ENCODE peak calls at places on chromosomes 12 and 14, in four cellular contexts. One of them, this sample, is unnamed. For H3K4me1, the result is how much of the 10 kb centered on the place peaks cover.

GRCh38 chr12:131137836-131138637 is 184.3 kb downstream of the ADGRD1 start:
- DNase-seq in tibial artery: no peak
- DNase-seq in HCT116: no peak
- DNase-seq in esophagus squamous epithelium: no peak
- DNase-seq in this sample: no peak

GRCh38 chr12:62767506-62767905 is 167.4 kb downstream of the PPM1H start:
- DNase-seq in tibial artery: no peak
- DNase-seq in HCT116: no peak
- DNase-seq in esophagus squamous epithelium: no peak
- DNase-seq in this sample: no peak

GRCh38 chr14:34021096-34021495 is 70.2 kb upstream of the EGLN3 start:
- DNase-seq in tibial artery: no peak
- DNase-seq in HCT116: no peak
- DNase-seq in esophagus squamous epithelium: no peak
- DNase-seq in this sample: no peak

GRCh38 chr14:73786632-73786941 is 65.0 kb upstream of the PTGR2 start:
- DNase-seq in tibial artery: no peak
- DNase-seq in HCT116: no peak
- DNase-seq in esophagus squamous epithelium: no peak
- DNase-seq in this sample: peak

GRCh38 chr14:47365248-47365647 is 310.2 kb downstream of the MDGA2 start:
- DNase-seq in tibial artery: no peak
- DNase-seq in HCT116: no peak
- DNase-seq in esophagus squamous epithelium: no peak
- DNase-seq in this sample: no peak

GRCh38 chr14:64718762-64719161 is 14.5 kb downstream of the PLEKHG3 start:
- DNase-seq in tibial artery: no peak
- DNase-seq in HCT116: no peak
- DNase-seq in esophagus squamous epithelium: no peak
- DNase-seq in this sample: no peak

GRCh38 chr14:65290830-65291229 is 121.7 kb upstream of the FUT8 start:
- DNase-seq in tibial artery: no peak
- DNase-seq in HCT116: peak
- DNase-seq in esophagus squamous epithelium: no peak
- DNase-seq in this sample: no peak

GRCh38 chr12:1993871-1994371 is 10.3 kb downstream of the DCP1B start:
- DNase-seq in tibial artery: no peak
- DNase-seq in HCT116: no peak
- DNase-seq in esophagus squamous epithelium: no peak
- DNase-seq in this sample: no peak

GRCh38 chr14:34078117-34078743 is 127.4 kb upstream of the EGLN3 start:
- DNase-seq in tibial artery: no peak
- DNase-seq in HCT116: no peak
- DNase-seq in esophagus squamous epithelium: no peak
- DNase-seq in this sample: no peak

GRCh38 chr12:65832217-65832616 is 7.9 kb downstream of the HMGA2 start:
- DNase-seq in tibial artery: no peak
- DNase-seq in HCT116: no peak
- DNase-seq in esophagus squamous epithelium: no peak
- DNase-seq in this sample: no peak

DNA sequence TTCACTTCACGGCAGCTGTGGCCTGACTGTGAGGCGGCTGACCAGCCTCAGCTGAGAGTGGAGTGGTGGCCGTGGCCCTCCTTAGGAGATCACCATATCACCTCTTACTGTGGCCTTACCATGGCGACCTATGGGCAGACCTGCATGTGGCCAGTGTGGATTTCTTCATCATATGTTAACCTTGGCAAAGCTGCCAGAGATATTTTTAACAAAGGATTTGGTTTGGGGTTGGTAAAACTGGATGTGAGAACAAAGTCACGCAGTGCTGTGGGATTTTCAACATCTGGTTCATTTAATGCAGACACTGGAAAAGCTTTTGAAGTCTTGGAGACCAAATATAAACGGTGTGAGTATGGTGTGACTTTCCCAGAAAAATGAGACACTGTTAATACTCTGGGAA is 46.9 kb downstream of the KLRG1 start:
- DNase-seq in tibial artery: no peak
- DNase-seq in HCT116: no peak
- DNase-seq in esophagus squamous epithelium: no peak
- DNase-seq in this sample: no peak
- H3K4me1 ChIP-seq in tibial artery: under half
- H3K4me1 ChIP-seq in HCT116: under half
- H3K4me1 ChIP-seq in esophagus squamous epithelium: under half
- H3K4me1 ChIP-seq in this sample: under half

GRCh38 chr12:75786071-75786470 is 245.5 kb downstream of the PHLDA1 start:
- DNase-seq in tibial artery: no peak
- DNase-seq in HCT116: no peak
- DNase-seq in esophagus squamous epithelium: no peak
- DNase-seq in this sample: no peak
- H3K27ac ChIP-seq in tibial artery: no peak
- H3K27ac ChIP-seq in HCT116: peak
- H3K27ac ChIP-seq in esophagus squamous epithelium: no peak
- H3K27ac ChIP-seq in this sample: no peak

DNA sequence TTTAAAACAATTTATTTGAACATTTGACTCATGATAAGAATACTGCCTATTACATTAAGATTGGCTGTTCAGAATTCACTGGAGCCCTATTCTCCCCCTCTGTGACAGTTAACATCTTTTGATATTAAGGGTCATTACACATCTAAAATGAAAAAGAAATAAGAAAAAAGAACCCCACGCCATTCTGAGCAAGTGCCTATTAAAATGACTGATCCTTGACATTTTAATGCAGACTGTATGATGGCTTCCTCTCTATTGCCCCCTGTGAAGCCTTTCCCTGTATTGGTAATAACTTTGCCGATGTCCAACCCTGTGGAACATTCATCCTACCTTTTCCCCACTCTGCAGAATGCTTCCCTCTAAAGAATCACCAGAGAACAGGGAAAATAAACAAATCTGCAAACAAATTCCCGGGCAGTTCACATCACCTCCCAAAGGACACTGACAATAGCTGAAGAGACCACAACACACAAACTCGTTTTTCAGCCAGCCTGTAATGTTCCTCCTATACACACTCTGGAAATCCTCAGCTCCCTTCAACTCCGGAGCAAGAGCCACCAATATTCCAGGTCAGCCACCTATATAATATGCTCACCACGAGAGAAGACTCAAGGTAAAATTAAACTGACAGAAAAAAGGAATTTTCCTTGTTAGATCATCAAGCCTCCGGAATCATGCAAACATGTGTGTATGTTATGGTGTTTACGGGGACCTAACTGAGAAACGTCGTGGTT is 2.1 kb downstream of the NIN start:
- DNase-seq in tibial artery: no peak
- DNase-seq in HCT116: no peak
- DNase-seq in esophagus squamous epithelium: no peak
- DNase-seq in this sample: no peak
- H3K4me1 ChIP-seq in tibial artery: under half
- H3K4me1 ChIP-seq in HCT116: under half
- H3K4me1 ChIP-seq in esophagus squamous epithelium: under half
- H3K4me1 ChIP-seq in this sample: under half

GRCh38 chr12:56996793-56997545 is 9.4 kb downstream of the ZBTB39 start:
- DNase-seq in tibial artery: no peak
- DNase-seq in HCT116: no peak
- DNase-seq in esophagus squamous epithelium: no peak
- DNase-seq in this sample: no peak
- H3K27ac ChIP-seq in tibial artery: no peak
- H3K27ac ChIP-seq in HCT116: no peak
- H3K27ac ChIP-seq in esophagus squamous epithelium: no peak
- H3K27ac ChIP-seq in this sample: no peak

GRCh38 chr14:51465486-51465885 is 186.2 kb upstream of the FRMD6 start:
- DNase-seq in tibial artery: no peak
- DNase-seq in HCT116: no peak
- DNase-seq in esophagus squamous epithelium: no peak
- DNase-seq in this sample: no peak

GRCh38 chr14:51462182-51462581 is 189.5 kb upstream of the FRMD6 start:
- DNase-seq in tibial artery: no peak
- DNase-seq in HCT116: no peak
- DNase-seq in esophagus squamous epithelium: no peak
- DNase-seq in this sample: no peak

GRCh38 chr14:51463461-51463860 is 188.2 kb upstream of the FRMD6 start:
- DNase-seq in tibial artery: no peak
- DNase-seq in HCT116: no peak
- DNase-seq in esophagus squamous epithelium: no peak
- DNase-seq in this sample: no peak

GRCh38 chr14:51462706-51463105 is 189.0 kb upstream of the FRMD6 start:
- DNase-seq in tibial artery: no peak
- DNase-seq in HCT116: no peak
- DNase-seq in esophagus squamous epithelium: no peak
- DNase-seq in this sample: no peak

DNA sequence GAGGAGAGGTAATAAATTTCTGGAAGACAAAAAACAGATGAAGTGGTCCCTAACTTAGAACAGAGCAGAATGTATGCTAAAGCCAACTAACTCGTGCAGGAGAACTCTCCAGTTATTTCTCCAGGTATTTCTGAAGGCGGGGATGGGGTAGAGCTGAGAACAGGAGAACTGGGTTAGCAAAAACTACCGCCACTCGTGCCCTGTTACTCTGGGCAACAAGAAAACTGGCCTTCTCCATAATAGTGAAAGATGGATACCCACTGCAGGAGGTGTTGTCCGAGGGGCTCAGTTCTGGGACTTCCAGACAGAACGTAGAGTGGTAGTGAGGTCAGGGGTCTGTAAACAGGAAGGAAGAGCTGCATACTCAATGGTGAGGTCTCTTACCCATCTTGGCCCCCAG is 187.3 kb upstream of the FRMD6 start:
- DNase-seq in tibial artery: no peak
- DNase-seq in HCT116: no peak
- DNase-seq in esophagus squamous epithelium: no peak
- DNase-seq in this sample: no peak
- H3K4me1 ChIP-seq in tibial artery: under half
- H3K4me1 ChIP-seq in HCT116: under half
- H3K4me1 ChIP-seq in esophagus squamous epithelium: under half
- H3K4me1 ChIP-seq in this sample: under half

DNA sequence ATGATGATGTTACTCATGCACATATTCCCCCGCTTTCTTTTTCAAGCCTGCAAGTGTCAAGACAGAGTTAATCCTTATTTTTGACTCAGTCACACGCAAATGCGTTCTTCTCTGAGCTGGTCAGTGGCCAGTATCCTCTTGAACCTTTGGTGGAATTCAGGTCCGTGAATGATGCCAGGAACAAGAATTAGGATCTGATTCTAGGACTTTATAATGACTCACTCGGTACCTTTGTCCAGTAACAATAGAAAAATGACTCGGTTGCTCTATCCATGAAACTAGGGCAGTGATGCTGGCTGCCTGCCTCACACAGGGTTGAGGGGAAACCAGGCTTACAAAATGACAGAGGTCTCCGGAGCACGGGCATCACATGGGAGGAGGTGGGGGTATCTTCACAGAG is 185.8 kb upstream of the NUDT4 start:
- DNase-seq in tibial artery: peak
- DNase-seq in HCT116: no peak
- DNase-seq in esophagus squamous epithelium: no peak
- DNase-seq in this sample: no peak
- H3K27ac ChIP-seq in tibial artery: peak
- H3K27ac ChIP-seq in HCT116: no peak
- H3K27ac ChIP-seq in esophagus squamous epithelium: no peak
- H3K27ac ChIP-seq in this sample: no peak

DNA sequence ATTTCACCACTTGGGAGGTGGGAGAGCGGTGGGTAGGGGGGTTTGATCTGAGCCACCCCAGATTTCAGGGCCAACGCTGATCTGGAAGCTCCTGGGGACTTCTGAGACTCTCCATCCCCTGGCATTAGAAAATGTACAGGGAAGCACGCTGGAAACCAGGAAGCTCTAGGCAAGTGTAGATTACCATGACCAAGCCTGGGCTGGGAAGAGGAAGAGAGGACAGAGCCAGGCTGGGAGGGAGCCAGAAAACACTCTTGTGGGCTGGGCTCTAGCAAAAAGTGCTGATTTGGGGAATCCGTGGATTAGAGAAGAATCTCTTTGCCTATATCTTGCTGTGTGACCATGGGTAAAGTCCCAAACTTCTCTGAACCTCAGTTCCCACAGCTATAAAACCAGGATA is 236.7 kb downstream of the BCL11B start:
- DNase-seq in tibial artery: peak
- DNase-seq in HCT116: no peak
- DNase-seq in esophagus squamous epithelium: no peak
- DNase-seq in this sample: peak
- H3K4me1 ChIP-seq in tibial artery: under half
- H3K4me1 ChIP-seq in HCT116: under half
- H3K4me1 ChIP-seq in esophagus squamous epithelium: under half
- H3K4me1 ChIP-seq in this sample: under half